ENCODE peak calls at places on chromosome 12, in ten cellular contexts. L is NCI-H748 treated with DMSO at 0.1 percent for 48 hours; C is AG09309; S is GM03348; W is stimulated activated CD8-positive, alpha-beta memory T cell treated with anti-CD3 and anti-CD28 coated beads, Interleukin-4, amount 100 ng/mL, for 1 hour; G is ureter; J is AG08395; D is endodermal cell; Y is breast epithelium; Z is cortex of kidney. A is an unnamed sample.

GRCh38 chr12:42291680-42292079 is 34.2 kb downstream of the ZCRB1 start:
- DNase-seq in Z (no peak), L (no peak), J (no peak), C (no peak), Y (no peak), W (no peak), S (no peak), G (no peak), D (no peak), A (no peak)

GRCh38 chr12:40154381-40154780 is 48.5 kb upstream of the SLC2A13 start:
- DNase-seq in J (no peak), D (no peak), S (no peak), L (no peak), C (no peak), Y (no peak), G (no peak), W (no peak), Z (no peak), A (no peak)

GRCh38 chr12:65656156-65656885 is 168.0 kb upstream of the HMGA2 start:
- DNase-seq in L (no peak), S (no peak), Y (no peak), J (no peak), W (no peak), G (no peak), Z (no peak), C (no peak), D (no peak), A (no peak)

GRCh38 chr12:48199784-48200198 is 3.3 kb downstream of the OR10AD1 start:
- DNase-seq in C (no peak), D (peak; percentile 85), Z (no peak), J (no peak), L (no peak), G (no peak), Y (no peak), S (no peak), W (no peak), A (no peak)

GRCh38 chr12:81206425-81206824 is 128.5 kb downstream of the ACSS3 start:
- DNase-seq in J (no peak), C (no peak), L (peak; percentile 86), W (no peak), S (no peak), Y (no peak), D (no peak), Z (no peak), G (no peak), A (no peak)

GRCh38 chr12:88057994-88058718 is 29.0 kb upstream of the C12orf50 start:
- DNase-seq in C (no peak), Z (no peak), D (no peak), J (peak; percentile 65), L (no peak), S (peak; percentile 49), Y (no peak), W (no peak), G (no peak), A (no peak)

GRCh38 chr12:12560587-12561304 is 1.9 kb downstream of the DUSP16 start:
- DNase-seq in G (peak; percentile 67), Z (no peak), W (peak; percentile 15), J (peak; percentile 44), C (no peak), S (peak; percentile 53), L (peak; percentile 27), Y (peak; percentile 72), D (peak; percentile 60), A (no peak)

GRCh38 chr12:47558625-47559345 is 147.0 kb downstream of the RPAP3 start:
- DNase-seq in C (no peak), W (no peak), G (no peak), Z (no peak), L (no peak), Y (no peak), S (no peak), D (no peak), J (no peak), A (no peak)

GRCh38 chr12:91958816-91959215 is 186.8 kb downstream of the BTG1 start:
- DNase-seq in L (no peak), G (no peak), S (peak; percentile 74), Z (no peak), C (peak; percentile 25), W (no peak), D (no peak), J (peak; percentile 78), Y (no peak), A (no peak)

GRCh38 chr12:89528434-89528833 is 2.6 kb upstream of the POC1B start:
- DNase-seq in C (no peak), S (no peak), D (no peak), L (no peak), W (no peak), G (no peak), Z (no peak), J (no peak), Y (no peak), A (no peak)

GRCh38 chr12:79834712-79835376 is 100.1 kb downstream of the PPP1R12A start:
- DNase-seq in D (no peak), Y (no peak), C (no peak), J (no peak), G (no peak), W (no peak), L (no peak), Z (no peak), S (no peak), A (no peak)

GRCh38 chr12:92462049-92462448 is 240.7 kb upstream of the PLEKHG7 start:
- DNase-seq in G (no peak), L (no peak), J (no peak), Y (no peak), D (no peak), C (peak; percentile 31), Z (no peak), W (no peak), S (no peak), A (no peak)

GRCh38 chr12:14970467-14970866 is 2.4 kb upstream of the PDE6H start:
- DNase-seq in W (no peak), G (no peak), J (no peak), D (no peak), Y (no peak), S (no peak), Z (no peak), C (no peak), L (no peak), A (no peak)

GRCh38 chr12:57243521-57244305 is 7.3 kb downstream of the STAC3 start:
- DNase-seq in S (peak; percentile 86), C (no peak), L (peak; percentile 72), Z (no peak), Y (peak; percentile 58), D (peak; percentile 99), G (peak; percentile 79), J (peak; percentile 76), W (peak; percentile 65), A (peak; percentile 99)

GRCh38 chr12:132156926-132157325 is 12.7 kb downstream of the NOC4L start:
- DNase-seq in C (no peak), D (no peak), J (no peak), L (no peak), W (no peak), S (no peak), Y (no peak), G (no peak), Z (no peak), A (no peak)

GRCh38 chr12:47802312-47802711 is 17.4 kb downstream of the HDAC7 start:
- DNase-seq in Y (no peak), Z (no peak), L (no peak), G (no peak), S (no peak), D (peak; percentile 83), W (no peak), C (no peak), J (no peak), A (no peak)

GRCh38 chr12:57128519-57129247 is 400 bp downstream of the LRP1 start:
- DNase-seq in J (no peak), Z (no peak), Y (no peak), L (no peak), W (no peak), G (no peak), C (no peak), S (no peak), D (peak; percentile 83), A (no peak)

GRCh38 chr12:121767525-121768016 is 25.9 kb downstream of the RHOF start:
- DNase-seq in J (peak; percentile 86), W (no peak), C (no peak), G (no peak), D (no peak), Y (no peak), Z (no peak), L (no peak), S (peak; percentile 82), A (peak; percentile 10)

GRCh38 chr12:116916714-116917114 is 6.0 kb downstream of the FBXW8 start:
- DNase-seq in G (no peak), L (no peak), W (peak; percentile 12), C (peak; percentile 58), Y (no peak), Z (no peak), S (peak; percentile 52), D (peak; percentile 76), J (peak; percentile 59), A (no peak)

GRCh38 chr12:22851532-22851931 is 226.6 kb downstream of the ETNK1 start:
- DNase-seq in C (no peak), Z (no peak), L (no peak), W (no peak), D (no peak), J (no peak), Y (no peak), G (no peak), S (no peak), A (no peak)

GRCh38 chr12:80264386-80264785 is 165.0 kb downstream of the OTOGL start:
- DNase-seq in S (no peak), W (no peak), Z (no peak), L (no peak), J (no peak), Y (no peak), D (no peak), G (no peak), C (no peak), A (no peak)

GRCh38 chr12:123151679-123152454 is 977 bp upstream of the PITPNM2 start:
- DNase-seq in D (peak; percentile 83), L (no peak), G (no peak), W (no peak), S (no peak), C (no peak), J (no peak), Y (no peak), Z (no peak), A (no peak)

GRCh38 chr12:42426733-42427132 is 100.8 kb downstream of the PPHLN1 start:
- DNase-seq in Z (no peak), Y (no peak), L (no peak), D (peak; percentile 80), S (no peak), W (no peak), G (no peak), J (no peak), C (no peak), A (no peak)

GRCh38 chr12:125208942-125209341 is 143.7 kb downstream of the AACS start:
- DNase-seq in D (peak; percentile 84), L (no peak), Z (no peak), W (no peak), Y (no peak), J (no peak), G (no peak), S (no peak), C (no peak), A (no peak)

GRCh38 chr12:109731806-109732205 is 18.2 kb downstream of the FAM222A start:
- DNase-seq in L (no peak), S (no peak), D (peak; percentile 38), Z (no peak), Y (no peak), W (no peak), G (no peak), C (no peak), J (no peak), A (no peak)

GRCh38 chr12:617304-617915 is 45.8 kb downstream of the NINJ2 start:
- DNase-seq in L (no peak), S (no peak), C (no peak), J (no peak), Z (no peak), Y (no peak), D (peak; percentile 53), W (no peak), G (no peak), A (no peak)

GRCh38 chr12:106045251-106045674 is 93.5 kb downstream of the NUAK1 start:
- DNase-seq in G (no peak), L (no peak), D (no peak), Z (no peak), C (no peak), Y (no peak), S (no peak), W (no peak), J (no peak), A (no peak)

GRCh38 chr12:103924761-103925641 is 5.2 kb upstream of the HSP90B1 start:
- DNase-seq in Z (no peak), J (peak; percentile 41), Y (no peak), D (peak; percentile 74), L (no peak), W (peak; percentile 1), G (no peak), C (peak; percentile 79), S (peak; percentile 21), A (no peak)